ENCODE peak calls at places on chromosomes 16 and 17, in seven cellular contexts. One of them, this sample, is unnamed.

GRCh38 chr16:58451263-58451662 is 48.7 kb upstream of the NDRG4 start:
- DNase-seq in RWPE1: no peak
- DNase-seq in breast epithelium: no peak
- DNase-seq in activated T-helper 1 cell treated with anti-CD3 and anti-CD28 coated beads, Interleukin-2, amount 50 U/mL, for 16 hours: no peak
- DNase-seq in T47D: no peak
- DNase-seq in GM13977: no peak
- DNase-seq in caudate nucleus: no peak
- DNase-seq in this sample: no peak

GRCh38 chr17:6461792-6462524 is 17.7 kb downstream of the PIMREG start:
- DNase-seq in breast epithelium: no peak
- DNase-seq in T47D: no peak
- DNase-seq in caudate nucleus: no peak
- DNase-seq in RWPE1: no peak
- DNase-seq in GM13977: no peak
- DNase-seq in activated T-helper 1 cell treated with anti-CD3 and anti-CD28 coated beads, Interleukin-2, amount 50 U/mL, for 16 hours: no peak
- DNase-seq in this sample: no peak

GRCh38 chr17:45715787-45716186 is 68.3 kb upstream of the CRHR1 start:
- DNase-seq in GM13977: no peak
- DNase-seq in T47D: no peak
- DNase-seq in activated T-helper 1 cell treated with anti-CD3 and anti-CD28 coated beads, Interleukin-2, amount 50 U/mL, for 16 hours: no peak
- DNase-seq in breast epithelium: no peak
- DNase-seq in caudate nucleus: no peak
- DNase-seq in RWPE1: no peak
- DNase-seq in this sample: no peak

GRCh38 chr17:44396946-44397345 is 7.5 kb upstream of the ITGA2B start:
- DNase-seq in caudate nucleus: no peak
- DNase-seq in breast epithelium: peak
- DNase-seq in T47D: no peak
- DNase-seq in GM13977: no peak
- DNase-seq in RWPE1: no peak
- DNase-seq in activated T-helper 1 cell treated with anti-CD3 and anti-CD28 coated beads, Interleukin-2, amount 50 U/mL, for 16 hours: no peak
- DNase-seq in this sample: no peak

GRCh38 chr16:67311607-67312449 is 14.7 kb downstream of the KCTD19 start:
- DNase-seq in GM13977: peak
- DNase-seq in caudate nucleus: no peak
- DNase-seq in activated T-helper 1 cell treated with anti-CD3 and anti-CD28 coated beads, Interleukin-2, amount 50 U/mL, for 16 hours: no peak
- DNase-seq in T47D: peak
- DNase-seq in breast epithelium: no peak
- DNase-seq in RWPE1: peak
- DNase-seq in this sample: no peak

GRCh38 chr16:22161999-22162657 is at the start of gene SDR42E2:
- DNase-seq in caudate nucleus: no peak
- DNase-seq in T47D: no peak
- DNase-seq in GM13977: peak
- DNase-seq in breast epithelium: no peak
- DNase-seq in RWPE1: peak
- DNase-seq in activated T-helper 1 cell treated with anti-CD3 and anti-CD28 coated beads, Interleukin-2, amount 50 U/mL, for 16 hours: no peak
- DNase-seq in this sample: no peak

GRCh38 chr17:77476920-77477805 is 336.4 kb downstream of the SEC14L1 start:
- DNase-seq in GM13977: no peak
- DNase-seq in caudate nucleus: no peak
- DNase-seq in RWPE1: peak
- DNase-seq in breast epithelium: peak
- DNase-seq in T47D: peak
- DNase-seq in activated T-helper 1 cell treated with anti-CD3 and anti-CD28 coated beads, Interleukin-2, amount 50 U/mL, for 16 hours: no peak
- DNase-seq in this sample: peak

GRCh38 chr17:42018339-42018738 is 1.1 kb upstream of the DNAJC7 start:
- DNase-seq in caudate nucleus: no peak
- DNase-seq in GM13977: peak
- DNase-seq in T47D: no peak
- DNase-seq in RWPE1: no peak
- DNase-seq in breast epithelium: no peak
- DNase-seq in activated T-helper 1 cell treated with anti-CD3 and anti-CD28 coated beads, Interleukin-2, amount 50 U/mL, for 16 hours: no peak
- DNase-seq in this sample: no peak

GRCh38 chr17:3551189-3551588 is 6.4 kb downstream of the TRPV3 start:
- DNase-seq in activated T-helper 1 cell treated with anti-CD3 and anti-CD28 coated beads, Interleukin-2, amount 50 U/mL, for 16 hours: no peak
- DNase-seq in T47D: no peak
- DNase-seq in breast epithelium: no peak
- DNase-seq in caudate nucleus: no peak
- DNase-seq in RWPE1: no peak
- DNase-seq in GM13977: no peak
- DNase-seq in this sample: no peak

GRCh38 chr16:23905027-23905426 is 69.2 kb downstream of the PRKCB start:
- DNase-seq in caudate nucleus: no peak
- DNase-seq in breast epithelium: peak
- DNase-seq in T47D: peak
- DNase-seq in activated T-helper 1 cell treated with anti-CD3 and anti-CD28 coated beads, Interleukin-2, amount 50 U/mL, for 16 hours: no peak
- DNase-seq in RWPE1: peak
- DNase-seq in GM13977: no peak
- DNase-seq in this sample: peak

GRCh38 chr16:88503374-88503770 is 50.3 kb downstream of the ZFPM1 start:
- DNase-seq in breast epithelium: no peak
- DNase-seq in GM13977: no peak
- DNase-seq in activated T-helper 1 cell treated with anti-CD3 and anti-CD28 coated beads, Interleukin-2, amount 50 U/mL, for 16 hours: no peak
- DNase-seq in RWPE1: no peak
- DNase-seq in caudate nucleus: no peak
- DNase-seq in T47D: no peak
- DNase-seq in this sample: no peak

GRCh38 chr17:78442648-78443128 is 64.2 kb downstream of the PGS1 start:
- DNase-seq in RWPE1: no peak
- DNase-seq in breast epithelium: peak
- DNase-seq in activated T-helper 1 cell treated with anti-CD3 and anti-CD28 coated beads, Interleukin-2, amount 50 U/mL, for 16 hours: no peak
- DNase-seq in T47D: no peak
- DNase-seq in caudate nucleus: no peak
- DNase-seq in GM13977: no peak
- DNase-seq in this sample: no peak

This sample was measured in anterior cingulate cortex.